ENCODE peak calls at places on chromosomes 11 and 22, in ten cellular contexts. C is HepG2, N is H1, R is SK-N-SH, E is ovary, I is tibial nerve, P is K562, W is A549, O is transverse colon, B is stomach. U is an unnamed sample.

GRCh38 chr11:60482361-60482760 is 10.2 kb upstream of the MS4A12 start:
- DNase-seq in C (no peak), N (no peak), R (no peak), E (no peak), I (peak), P (no peak), W (no peak), O (no peak), B (no peak), U (peak)

GRCh38 chr22:34972498-34972897 is 93.5 kb upstream of the ISX start:
- DNase-seq in C (no peak), N (peak), R (no peak), E (no peak), I (no peak), P (no peak), W (no peak), O (no peak), B (no peak), U (no peak)

GRCh38 chr11:65777821-65778361 is 2.9 kb downstream of the AP5B1 start:
- DNase-seq in C (no peak), N (no peak), R (peak), E (no peak), I (no peak), P (no peak), W (no peak), O (no peak), B (peak), U (peak)

GRCh38 chr11:15816996-15817395 is 539.4 kb downstream of the SOX6 start:
- DNase-seq in C (no peak), N (no peak), R (no peak), E (no peak), I (no peak), P (no peak), W (no peak), O (no peak), B (no peak), U (no peak)

GRCh38 chr11:94147433-94147845 is 18.8 kb downstream of the PANX1 start:
- DNase-seq in C (no peak), N (no peak), R (peak), E (no peak), I (no peak), P (no peak), W (no peak), O (no peak), B (no peak), U (no peak)

GRCh38 chr11:57277845-57278720 is 41.0 kb upstream of the APLNR start:
- DNase-seq in C (peak), N (peak), R (peak), E (peak), I (peak), P (peak), W (peak), O (peak), B (peak), U (peak)

GRCh38 chr22:44550666-44551491 is 52.8 kb upstream of the RTL6 start:
- DNase-seq in C (no peak), N (no peak), R (no peak), E (peak), I (no peak), P (no peak), W (peak), O (peak), B (peak), U (peak)

GRCh38 chr11:110319501-110319900 is 23.1 kb upstream of the RDX start:
- DNase-seq in C (no peak), N (no peak), R (no peak), E (no peak), I (no peak), P (no peak), W (no peak), O (no peak), B (no peak), U (no peak)

GRCh38 chr11:83222499-83222898 is 29.0 kb downstream of the ANKRD42 start:
- DNase-seq in C (no peak), N (no peak), R (no peak), E (no peak), I (no peak), P (no peak), W (no peak), O (no peak), B (no peak), U (no peak)

GRCh38 chr11:77530879-77531278 is 57.0 kb upstream of the PAK1 start:
- DNase-seq in C (no peak), N (no peak), R (peak), E (no peak), I (no peak), P (no peak), W (no peak), O (no peak), B (no peak), U (no peak)

GRCh38 chr11:64206457-64207246 is at the start of gene FERMT3:
- DNase-seq in C (no peak), N (no peak), R (peak), E (no peak), I (peak), P (peak), W (no peak), O (peak), B (peak), U (peak)

GRCh38 chr11:110858556-110858921 is 146.3 kb upstream of the ARHGAP20 start:
- DNase-seq in C (no peak), N (no peak), R (no peak), E (no peak), I (peak), P (no peak), W (no peak), O (peak), B (peak), U (no peak)

GRCh38 chr11:10026514-10026913 is 267.5 kb downstream of the SBF2 start:
- DNase-seq in C (no peak), N (no peak), R (no peak), E (no peak), I (no peak), P (no peak), W (no peak), O (no peak), B (no peak), U (no peak)

GRCh38 chr11:103529217-103529684 is 420.0 kb downstream of the DYNC2H1 start:
- DNase-seq in C (no peak), N (no peak), R (no peak), E (no peak), I (no peak), P (no peak), W (peak), O (no peak), B (no peak), U (no peak)

DNA sequence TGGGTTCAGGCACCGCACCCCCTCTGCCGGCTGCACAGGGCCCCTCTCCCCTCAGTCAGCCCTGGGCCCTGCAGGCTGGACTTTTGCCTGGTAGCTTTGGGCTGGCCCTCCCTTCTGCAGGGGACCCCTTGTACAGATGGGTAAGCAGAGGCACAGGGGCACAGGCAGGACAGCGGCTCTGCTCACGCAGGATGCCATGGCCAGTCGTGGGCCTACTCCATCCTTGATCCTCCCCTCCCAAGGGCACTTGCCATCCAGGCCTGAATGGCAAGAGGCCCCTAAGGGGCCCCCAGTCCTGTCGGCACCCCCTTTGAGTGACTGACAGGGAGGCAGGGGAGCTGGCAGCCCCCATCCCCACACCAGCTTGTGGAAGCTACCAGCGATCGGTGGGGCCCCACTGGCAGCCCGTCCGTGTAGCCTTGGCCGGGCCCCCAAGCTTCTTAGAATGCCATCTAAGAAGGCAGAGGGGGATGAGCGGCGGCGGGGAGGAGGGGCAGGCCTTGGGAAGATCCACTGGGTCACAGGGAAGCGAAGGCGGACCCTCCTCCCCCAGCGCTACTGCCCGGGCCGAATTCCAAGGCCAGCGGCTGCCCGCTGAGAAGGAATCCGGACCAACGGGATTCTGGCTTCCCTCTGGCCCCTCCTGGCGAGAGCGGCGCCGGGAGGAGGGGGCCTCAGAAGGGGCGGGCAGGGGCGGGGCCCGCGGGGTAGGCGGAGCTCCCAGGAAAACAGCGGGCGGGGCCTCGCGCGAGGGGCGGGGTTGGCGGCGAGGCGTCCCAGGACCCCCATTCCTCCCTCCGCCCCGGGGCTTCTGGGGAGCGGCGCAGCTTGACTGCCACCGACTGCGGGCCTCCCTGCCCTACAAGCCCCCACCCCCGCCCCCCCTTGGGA is 6.8 kb upstream of the CHKA start:
- DNase-seq in C (peak), N (peak), R (peak), E (peak), I (no peak), P (peak), W (no peak), O (peak), B (peak), U (peak)
- TF ChIP-seq EP300 in C (no peak), N (peak), R (no peak), E (no peak), I (no peak), P (no peak), W (no peak), O (no peak), B (no peak), U (no peak)

DNA sequence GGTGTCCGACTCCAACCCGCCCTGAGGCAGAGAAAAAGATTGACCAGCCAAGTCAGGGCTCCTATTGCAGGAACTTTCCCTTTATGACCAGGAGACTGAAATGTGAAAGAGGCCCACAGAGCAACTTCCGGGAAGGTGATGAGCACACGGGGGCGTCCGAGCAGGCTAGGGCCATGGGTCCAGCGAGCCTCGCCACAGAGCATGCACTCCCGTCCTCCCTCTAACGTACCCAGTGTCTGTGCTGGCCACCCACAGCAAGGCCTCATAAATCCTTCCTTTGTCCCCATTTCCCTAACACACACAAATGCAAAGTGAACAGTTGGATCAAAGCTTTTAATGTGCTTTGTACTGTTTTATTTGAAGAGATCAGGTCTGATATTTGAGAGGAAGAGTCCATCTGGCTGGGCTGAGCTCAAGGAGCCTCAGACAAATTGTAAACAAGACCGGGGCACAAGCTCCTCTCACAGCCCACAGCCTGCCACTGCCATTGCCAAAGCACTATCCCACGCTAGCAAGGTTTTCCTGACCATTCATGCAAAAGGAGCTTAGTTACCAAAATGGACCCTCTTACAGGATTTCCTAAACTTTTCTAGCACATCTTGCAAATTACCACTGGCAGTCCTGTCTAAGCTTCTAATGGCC is 44.2 kb downstream of the BLID start:
- DNase-seq in C (no peak), N (no peak), R (no peak), E (no peak), I (no peak), P (no peak), W (no peak), O (no peak), B (no peak), U (peak)
- TF ChIP-seq EP300 in C (no peak), N (no peak), R (no peak), E (no peak), I (no peak), P (no peak), W (no peak), O (no peak), B (no peak), U (no peak)

GRCh38 chr11:116272181-116272789 is 500.5 kb downstream of the BUD13 start:
- DNase-seq in C (no peak), N (no peak), R (peak), E (no peak), I (no peak), P (no peak), W (no peak), O (no peak), B (no peak), U (no peak)

GRCh38 chr11:116281173-116282160 is 491.3 kb downstream of the BUD13 start:
- DNase-seq in C (no peak), N (no peak), R (no peak), E (no peak), I (no peak), P (peak), W (no peak), O (no peak), B (no peak), U (no peak)

GRCh38 chr11:116278076-116278475 is 494.7 kb downstream of the BUD13 start:
- DNase-seq in C (no peak), N (no peak), R (peak), E (no peak), I (no peak), P (no peak), W (no peak), O (no peak), B (no peak), U (no peak)

GRCh38 chr11:116275634-116276033 is 497.2 kb downstream of the BUD13 start:
- DNase-seq in C (no peak), N (no peak), R (no peak), E (no peak), I (no peak), P (no peak), W (no peak), O (no peak), B (no peak), U (no peak)

GRCh38 chr11:116276051-116277044 is 496.4 kb downstream of the BUD13 start:
- DNase-seq in C (peak), N (peak), R (peak), E (peak), I (peak), P (peak), W (peak), O (peak), B (peak), U (peak)
- TF ChIP-seq EP300 in C (no peak), N (no peak), R (no peak), E (no peak), I (no peak), P (peak), W (no peak), O (no peak), B (no peak), U (no peak)

DNA sequence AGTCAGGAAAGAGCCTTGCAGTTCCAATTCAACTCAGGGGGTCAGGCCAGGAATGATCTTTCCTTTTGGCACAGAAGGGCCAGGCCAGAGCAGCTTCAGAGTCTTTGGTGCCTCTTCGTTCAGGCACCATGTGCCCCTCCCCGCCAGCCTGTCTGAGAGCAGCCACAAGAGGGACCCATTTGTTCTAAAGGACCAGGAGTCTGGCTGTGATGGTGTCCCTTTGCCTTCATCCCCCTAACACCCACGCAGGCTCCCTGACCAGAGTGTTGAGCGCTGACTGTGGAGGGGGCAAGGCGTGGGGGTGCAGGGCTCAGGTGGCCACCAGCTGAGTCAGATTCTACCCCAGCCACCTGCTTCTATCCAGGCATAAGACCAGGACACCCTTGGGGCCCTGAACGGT is 156.4 kb downstream of the TTC17 start:
- DNase-seq in C (peak), N (peak), R (peak), E (no peak), I (no peak), P (peak), W (peak), O (no peak), B (no peak), U (no peak)
- TF ChIP-seq EP300 in C (no peak), N (no peak), R (no peak), E (no peak), I (no peak), P (no peak), W (no peak), O (no peak), B (no peak), U (no peak)

GRCh38 chr22:29559030-29559429 is 5.5 kb upstream of the THOC5 start:
- DNase-seq in C (no peak), N (no peak), R (no peak), E (no peak), I (no peak), P (no peak), W (no peak), O (no peak), B (no peak), U (no peak)

GRCh38 chr22:29553391-29554224 is at the start of gene THOC5:
- DNase-seq in C (peak), N (peak), R (peak), E (peak), I (peak), P (peak), W (peak), O (peak), B (peak), U (peak)

GRCh38 chr22:29550005-29550404 is 3.6 kb downstream of the THOC5 start:
- DNase-seq in C (no peak), N (no peak), R (no peak), E (no peak), I (no peak), P (no peak), W (no peak), O (no peak), B (no peak), U (no peak)

GRCh38 chr22:29559853-29560252 is 6.3 kb upstream of the THOC5 start:
- DNase-seq in C (no peak), N (no peak), R (no peak), E (no peak), I (no peak), P (no peak), W (no peak), O (no peak), B (no peak), U (no peak)

GRCh38 chr22:29555065-29555644 is 1.6 kb upstream of the THOC5 start:
- DNase-seq in C (no peak), N (no peak), R (no peak), E (peak), I (peak), P (no peak), W (no peak), O (peak), B (no peak), U (no peak)
- TF ChIP-seq EP300 in C (no peak), N (no peak), R (no peak), E (no peak), I (peak), P (no peak), W (no peak), O (no peak), B (no peak), U (no peak)

DNA sequence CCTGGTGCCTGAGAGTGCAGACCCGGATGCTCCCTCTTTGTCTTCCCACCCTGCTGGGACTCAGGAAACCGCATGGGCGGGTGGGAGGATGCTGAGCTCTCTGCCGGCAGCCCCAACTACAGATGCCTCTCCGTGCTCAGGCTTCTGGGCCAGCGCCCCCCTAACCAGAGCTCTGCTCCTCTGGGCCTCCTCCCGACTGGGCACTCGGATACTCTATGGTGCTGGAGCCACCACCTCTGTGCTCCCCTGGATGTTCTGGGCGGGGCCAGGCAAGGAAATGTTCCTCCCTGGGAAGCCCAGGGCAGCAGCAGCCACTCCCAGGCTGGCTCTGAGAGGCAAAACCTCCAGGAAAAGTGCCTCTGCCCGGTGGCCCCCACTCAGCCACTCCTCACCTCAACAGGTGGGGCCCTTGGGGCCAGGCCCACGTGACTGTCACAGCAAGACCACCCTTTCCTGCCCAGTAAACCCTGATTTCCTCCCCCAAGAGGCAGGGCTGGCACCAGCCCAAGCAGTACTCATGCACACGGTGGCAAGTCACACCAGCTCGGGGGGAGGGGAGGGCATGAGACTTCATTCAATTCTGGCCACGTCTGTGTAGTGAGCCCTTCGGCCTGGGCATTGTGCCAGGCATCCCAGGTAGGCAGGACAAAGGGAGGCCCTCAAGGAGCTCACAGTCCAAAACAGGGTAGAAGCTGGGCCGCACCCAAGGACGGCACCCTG is 54.7 kb upstream of the TCF20 start:
- DNase-seq in C (no peak), N (no peak), R (no peak), E (no peak), I (no peak), P (no peak), W (no peak), O (peak), B (peak), U (no peak)
- TF ChIP-seq EP300 in C (no peak), N (no peak), R (no peak), E (no peak), I (no peak), P (no peak), W (no peak), O (no peak), B (no peak), U (no peak)

GRCh38 chr11:72807021-72807693 is 7.1 kb upstream of the ATG16L2 start:
- DNase-seq in C (peak), N (no peak), R (no peak), E (no peak), I (no peak), P (no peak), W (peak), O (no peak), B (no peak), U (no peak)
- TF ChIP-seq EP300 in C (peak), N (no peak), R (no peak), E (no peak), I (no peak), P (no peak), W (peak), O (no peak), B (no peak), U (no peak)

DNA sequence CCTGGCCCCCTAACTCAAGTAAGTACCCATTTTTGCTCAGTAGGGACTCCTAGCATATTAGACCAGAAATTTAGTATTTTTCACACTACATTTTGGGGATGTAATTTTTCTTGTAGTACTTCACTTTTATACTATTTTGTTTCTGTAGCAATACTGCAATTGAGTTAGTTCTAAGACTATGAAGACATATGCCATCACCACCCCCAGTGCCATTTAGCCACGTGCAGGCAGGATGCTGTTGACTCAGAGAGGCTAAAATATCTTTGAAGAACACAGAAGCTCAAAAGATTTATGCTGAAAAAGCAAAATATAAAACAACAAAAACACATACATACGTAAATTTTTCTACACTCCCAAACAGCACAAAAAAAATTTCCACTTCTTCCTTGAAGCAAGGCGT is 29.1 kb upstream of the DLAT start:
- DNase-seq in C (no peak), N (no peak), R (no peak), E (no peak), I (no peak), P (no peak), W (no peak), O (no peak), B (no peak), U (no peak)
- TF ChIP-seq EP300 in C (no peak), N (no peak), R (no peak), E (no peak), I (no peak), P (no peak), W (no peak), O (no peak), B (no peak), U (no peak)